ENCODE peak calls at places on chromosome 14, in eight cellular contexts. O is Jurkat, Clone E6-1; I is dermis microvascular lymphatic vessel endothelial cell; F is MV-4-11; N is stimulated activated CD4-positive, alpha-beta T cell treated with anti-CD3 and anti-CD28 coated beads, Interleukin-2, amount 100 ng/mL, for 48 hours; C is NCI-H2081; T is CD8-positive, alpha-beta memory T cell; Y is neural progenitor cell. K is an unnamed sample.

GRCh38 chr14:90274808-90275454 is 18.6 kb downstream of the PSMC1 start:
- DNase-seq in O (no peak), I (peak), F (peak), N (no peak), C (no peak), T (no peak), Y (no peak), K (no peak)

GRCh38 chr14:79496701-79497100 is 714.6 kb downstream of the DIO2 start:
- DNase-seq in O (no peak), I (no peak), F (no peak), N (no peak), C (no peak), T (no peak), Y (no peak), K (no peak)

GRCh38 chr14:38255673-38256357 is at the start of gene CLEC14A:
- DNase-seq in O (no peak), I (no peak), F (no peak), N (no peak), C (no peak), T (no peak), Y (peak), K (no peak)

GRCh38 chr14:82779301-82779700 is 1245.6 kb upstream of the SEL1L start:
- DNase-seq in O (no peak), I (no peak), F (no peak), N (no peak), C (no peak), T (no peak), Y (no peak), K (no peak)

GRCh38 chr14:63705561-63706070 is 22.2 kb downstream of the SGPP1 start:
- DNase-seq in O (no peak), I (no peak), F (no peak), N (no peak), C (no peak), T (no peak), Y (no peak), K (no peak)

GRCh38 chr14:25056688-25057078 is 6.7 kb upstream of the STXBP6 start:
- DNase-seq in O (no peak), I (no peak), F (no peak), N (no peak), C (no peak), T (no peak), Y (no peak), K (no peak)

GRCh38 chr14:75825147-75825592 is 156.6 kb downstream of the TGFB3 start:
- DNase-seq in O (no peak), I (peak), F (peak), N (no peak), C (no peak), T (no peak), Y (no peak), K (no peak)

GRCh38 chr14:69325646-69326265 is 65.8 kb downstream of the GALNT16 start:
- DNase-seq in O (no peak), I (no peak), F (no peak), N (no peak), C (no peak), T (no peak), Y (no peak), K (no peak)

GRCh38 chr14:45673420-45673819 is 420.4 kb upstream of the MIS18BP1 start:
- DNase-seq in O (no peak), I (no peak), F (no peak), N (no peak), C (no peak), T (no peak), Y (no peak), K (no peak)

GRCh38 chr14:50396636-50397460 is at the start of gene CDKL1:
- DNase-seq in O (peak), I (peak), F (peak), N (peak), C (peak), T (peak), Y (peak), K (peak)

GRCh38 chr14:99435327-99435726 is 45.3 kb downstream of the SETD3 start:
- DNase-seq in O (no peak), I (no peak), F (no peak), N (no peak), C (no peak), T (no peak), Y (no peak), K (no peak)

GRCh38 chr14:22602853-22603252 is 4.8 kb downstream of the ABHD4 start:
- DNase-seq in O (no peak), I (no peak), F (no peak), N (no peak), C (no peak), T (no peak), Y (no peak), K (no peak)

K was measured in SK-N-DZ.